ENCODE peak calls at places on chromosomes 1 and 21, in seven cellular contexts. R is body of pancreas, G is nephron progenitor cell, L is NT2/D1, H is esophagus muscularis mucosa, C is SJSA1, Z is adrenal gland. T is an unnamed sample.

GRCh38 chr1:63569917-63570316 is 23.3 kb upstream of the PGM1 start:
- DNase-seq in R (no peak), G (no peak), L (no peak), H (no peak), C (no peak), Z (no peak), T (no peak)

GRCh38 chr1:10399487-10399917 is 638 bp downstream of the PGD start:
- DNase-seq in R (no peak), G (no peak), L (no peak), H (no peak), C (peak), Z (no peak), T (peak)

GRCh38 chr1:85148524-85149250 is 52.1 kb downstream of the SYDE2 start:
- DNase-seq in R (no peak), G (no peak), L (no peak), H (no peak), C (no peak), Z (no peak), T (no peak)

GRCh38 chr1:94773931-94774422 is 46.2 kb upstream of the SLC44A3 start:
- DNase-seq in R (peak), G (no peak), L (no peak), H (peak), C (peak), Z (no peak), T (no peak)

GRCh38 chr1:219412772-219413171 is 200.1 kb downstream of the ZC3H11B start:
- DNase-seq in R (no peak), G (no peak), L (no peak), H (no peak), C (peak), Z (no peak), T (no peak)

GRCh38 chr1:110216116-110216515 is 6.0 kb downstream of the KCNC4 start:
- DNase-seq in R (no peak), G (no peak), L (no peak), H (no peak), C (no peak), Z (no peak), T (no peak)

GRCh38 chr1:224747578-224747977 is 131.5 kb downstream of the CNIH3 start:
- DNase-seq in R (no peak), G (no peak), L (no peak), H (no peak), C (no peak), Z (no peak), T (no peak)

GRCh38 chr1:79259390-79260336 is 253.1 kb upstream of the ADGRL4 start:
- DNase-seq in R (no peak), G (no peak), L (no peak), H (no peak), C (peak), Z (no peak), T (no peak)

GRCh38 chr1:207470927-207471326 is 16.8 kb downstream of the CR2 start:
- DNase-seq in R (no peak), G (no peak), L (no peak), H (no peak), C (no peak), Z (no peak), T (no peak)

GRCh38 chr1:167808690-167809089 is 86.9 kb downstream of the MPZL1 start:
- DNase-seq in R (no peak), G (no peak), L (no peak), H (no peak), C (no peak), Z (no peak), T (no peak)

GRCh38 chr1:37682334-37682987 is 9.9 kb upstream of the CDCA8 start:
- DNase-seq in R (peak), G (peak), L (peak), H (peak), C (peak), Z (peak), T (no peak)

GRCh38 chr1:220487297-220487820 is 40.6 kb upstream of the MARK1 start:
- DNase-seq in R (no peak), G (peak), L (no peak), H (peak), C (no peak), Z (no peak), T (no peak)

GRCh38 chr1:196467230-196467629 is 141.0 kb downstream of the KCNT2 start:
- DNase-seq in R (no peak), G (no peak), L (no peak), H (no peak), C (no peak), Z (no peak), T (no peak)

GRCh38 chr1:1122981-1123480 is 7.1 kb upstream of the C1orf159 start:
- DNase-seq in R (no peak), G (no peak), L (no peak), H (no peak), C (no peak), Z (no peak), T (no peak)

GRCh38 chr1:243712890-243713425 is 137.1 kb downstream of the AKT3 start:
- DNase-seq in R (no peak), G (no peak), L (no peak), H (no peak), C (peak), Z (no peak), T (no peak)

GRCh38 chr1:230270940-230271325 is 155.2 kb downstream of the PGBD5 start:
- DNase-seq in R (no peak), G (no peak), L (no peak), H (no peak), C (no peak), Z (no peak), T (peak)

GRCh38 chr1:159598196-159598595 is 10.6 kb downstream of the APCS start:
- DNase-seq in R (no peak), G (no peak), L (peak), H (no peak), C (peak), Z (no peak), T (no peak)

GRCh38 chr1:239189998-239190512 is 196.3 kb upstream of the CHRM3 start:
- DNase-seq in R (no peak), G (no peak), L (no peak), H (no peak), C (no peak), Z (no peak), T (no peak)

GRCh38 chr21:25925064-25925463 is 190.3 kb downstream of the GABPA start:
- DNase-seq in R (no peak), G (no peak), L (no peak), H (no peak), C (no peak), Z (no peak), T (no peak)

GRCh38 chr1:6412896-6413295 is 6.8 kb downstream of the HES2 start:
- DNase-seq in R (no peak), G (no peak), L (no peak), H (no peak), C (no peak), Z (no peak), T (no peak)

GRCh38 chr1:96634863-96635262 is 86.7 kb upstream of the PTBP2 start:
- DNase-seq in R (no peak), G (no peak), L (no peak), H (no peak), C (no peak), Z (no peak), T (no peak)

GRCh38 chr1:61585714-61586113 is 139.2 kb downstream of the TM2D1 start:
- DNase-seq in R (no peak), G (no peak), L (no peak), H (no peak), C (no peak), Z (no peak), T (no peak)

GRCh38 chr21:37087188-37087587 is 14.1 kb downstream of the TTC3 start:
- DNase-seq in R (no peak), G (no peak), L (no peak), H (no peak), C (peak), Z (peak), T (no peak)

GRCh38 chr1:83889707-83890106 is 109.2 kb downstream of the TTLL7 start:
- DNase-seq in R (no peak), G (no peak), L (peak), H (no peak), C (no peak), Z (no peak), T (no peak)

GRCh38 chr21:15192243-15192642 is 127.4 kb upstream of the NRIP1 start:
- DNase-seq in R (no peak), G (no peak), L (no peak), H (no peak), C (no peak), Z (no peak), T (no peak)

GRCh38 chr1:209797978-209798639 is 7.8 kb downstream of the IRF6 start:
- DNase-seq in R (no peak), G (no peak), L (no peak), H (no peak), C (no peak), Z (no peak), T (no peak)

GRCh38 chr1:80047791-80048190 is 1041.3 kb upstream of the ADGRL4 start:
- DNase-seq in R (no peak), G (no peak), L (no peak), H (no peak), C (no peak), Z (no peak), T (no peak)

GRCh38 chr1:103123321-103123720 is 15.0 kb upstream of the COL11A1 start:
- DNase-seq in R (no peak), G (no peak), L (no peak), H (no peak), C (no peak), Z (no peak), T (no peak)

GRCh38 chr1:53183277-53183990 is 13.2 kb upstream of the CPT2 start:
- DNase-seq in R (no peak), G (no peak), L (no peak), H (no peak), C (no peak), Z (no peak), T (no peak)

GRCh38 chr1:75233302-75233929 is 99.2 kb downstream of the LHX8 start:
- DNase-seq in R (no peak), G (no peak), L (peak), H (no peak), C (peak), Z (no peak), T (no peak)

GRCh38 chr1:1917995-1918900 is 831 bp downstream of the TMEM52 start:
- DNase-seq in R (no peak), G (no peak), L (no peak), H (no peak), C (no peak), Z (peak), T (no peak)

GRCh38 chr1:85224734-85225623 is 24.2 kb upstream of the SYDE2 start:
- DNase-seq in R (peak), G (no peak), L (no peak), H (no peak), C (no peak), Z (no peak), T (no peak)

GRCh38 chr1:173050865-173051264 is at the start of gene TNFSF18:
- DNase-seq in R (no peak), G (no peak), L (no peak), H (no peak), C (peak), Z (peak), T (no peak)

GRCh38 chr1:46520063-46520911 is 30.7 kb downstream of the DMBX1 start:
- DNase-seq in R (no peak), G (peak), L (peak), H (no peak), C (peak), Z (no peak), T (no peak)

T was measured in suprapubic skin.